ENCODE peak calls at places on chromosomes 3 and 15, in seven cellular contexts. W, J, I, M, P, V and O are unnamed samples.
A peak's percentile ranks its signal among the peaks of the same experiment; 100 is the strongest.

GRCh38 chr3:154904328-154904727 is 175.8 kb upstream of the MME start:
- DNase-seq in J (no peak), V (no peak), P (no peak), M (no peak), I (no peak), W (no peak), O (no peak)

GRCh38 chr3:126731044-126731443 is 27.0 kb downstream of the CHCHD6 start:
- DNase-seq in V (peak; percentile 13), I (no peak), J (no peak), M (no peak), W (no peak), P (no peak), O (no peak)

GRCh38 chr15:76328962-76329361 is 7.6 kb upstream of the ISL2 start:
- DNase-seq in W (no peak), M (no peak), J (no peak), P (no peak), I (no peak), V (no peak), O (no peak)

GRCh38 chr3:101940521-101940992 is 91.2 kb downstream of the NFKBIZ start:
- DNase-seq in I (no peak), P (no peak), W (peak; percentile 85), V (no peak), J (no peak), M (no peak), O (peak; percentile 21)

GRCh38 chr3:123883656-123884257 is 375 bp downstream of the MYLK start:
- DNase-seq in J (peak; percentile 16), M (peak; percentile 54), I (no peak), V (no peak), W (no peak), P (no peak), O (no peak)

GRCh38 chr3:86800116-86800515 is 190.8 kb downstream of the VGLL3 start:
- DNase-seq in P (no peak), I (no peak), M (no peak), J (no peak), V (no peak), W (no peak), O (no peak)

GRCh38 chr15:67892559-67893377 is 52.9 kb upstream of the RNU6-1 start:
- DNase-seq in P (no peak), V (no peak), W (no peak), I (no peak), M (no peak), J (no peak), O (no peak)

GRCh38 chr3:26064297-26064696 is 274.4 kb downstream of the OXSM start:
- DNase-seq in J (no peak), W (no peak), P (no peak), V (no peak), I (no peak), M (no peak), O (no peak)

GRCh38 chr3:156689589-156689988 is 15.2 kb downstream of the TIPARP start:
- DNase-seq in J (no peak), I (no peak), W (no peak), P (no peak), M (no peak), V (no peak), O (no peak)

GRCh38 chr3:119237299-119237698 is 3.4 kb downstream of the B4GALT4 start:
- DNase-seq in W (no peak), P (no peak), M (no peak), J (no peak), V (no peak), I (no peak), O (no peak)

GRCh38 chr15:24919446-24919845 is 35.3 kb upstream of the SNRPN start:
- DNase-seq in J (no peak), W (no peak), V (no peak), P (no peak), I (no peak), M (no peak), O (no peak)

GRCh38 chr3:69052567-69052898 is 400 bp upstream of the TMF1 start:
- DNase-seq in J (no peak), P (no peak), W (no peak), V (no peak), M (no peak), I (no peak), O (no peak)

GRCh38 chr15:29638011-29638410 is 184.3 kb downstream of the TJP1 start:
- DNase-seq in V (no peak), I (no peak), W (no peak), J (no peak), M (no peak), P (no peak), O (no peak)